ENCODE peak calls at places on chromosome 1, in five cellular contexts. D is brain microvascular endothelial cell, G is amniotic epithelial cell, L is T-helper 2 cell, F is naive B cell. U is an unnamed sample.

GRCh38 chr1:116557323-116557878 is 13.4 kb downstream of the CD58 start:
- DNase-seq in D (no peak), G (no peak), L (no peak), F (no peak), U (no peak)

GRCh38 chr1:234676103-234676594 is 66.2 kb upstream of the IRF2BP2 start:
- DNase-seq in D (peak), G (peak), L (peak), F (peak), U (peak)

GRCh38 chr1:87686137-87686490 is 357.4 kb downstream of the LMO4 start:
- DNase-seq in D (no peak), G (peak), L (no peak), F (no peak), U (no peak)

GRCh38 chr1:85494074-85494956 is 29.4 kb upstream of the DDAH1 start:
- DNase-seq in D (no peak), G (no peak), L (no peak), F (no peak), U (no peak)

GRCh38 chr1:85707267-85707989 is 805 bp downstream of the ZNHIT6 start:
- DNase-seq in D (no peak), G (no peak), L (no peak), F (no peak), U (peak)

GRCh38 chr1:19400189-19400588 is 85.2 kb downstream of the CAPZB start:
- DNase-seq in D (no peak), G (peak), L (no peak), F (no peak), U (no peak)

GRCh38 chr1:165884690-165885304 is 57.4 kb downstream of the UCK2 start:
- DNase-seq in D (no peak), G (no peak), L (no peak), F (no peak), U (no peak)

GRCh38 chr1:248740876-248741275 is 14.7 kb downstream of the LYPD8 start:
- DNase-seq in D (no peak), G (no peak), L (no peak), F (no peak), U (no peak)

GRCh38 chr1:218558411-218558810 is 213.3 kb downstream of the TGFB2 start:
- DNase-seq in D (no peak), G (no peak), L (no peak), F (no peak), U (no peak)

GRCh38 chr1:24210195-24210627 is 23.1 kb upstream of the IFNLR1 start:
- DNase-seq in D (no peak), G (no peak), L (no peak), F (no peak), U (no peak)

GRCh38 chr1:98403981-98404380 is 257.5 kb upstream of the SNX7 start:
- DNase-seq in D (no peak), G (no peak), L (no peak), F (no peak), U (no peak)

GRCh38 chr1:35844826-35845225 is 37.0 kb downstream of the AGO4 start:
- DNase-seq in D (no peak), G (no peak), L (no peak), F (no peak), U (no peak)

GRCh38 chr1:240018617-240019016 is 73.1 kb upstream of the FMN2 start:
- DNase-seq in D (no peak), G (no peak), L (no peak), F (no peak), U (no peak)

GRCh38 chr1:78511334-78511733 is 20.6 kb downstream of the PTGFR start:
- DNase-seq in D (no peak), G (no peak), L (no peak), F (no peak), U (no peak)

GRCh38 chr1:37325010-37325409 is 149.4 kb upstream of the ZC3H12A start:
- DNase-seq in D (no peak), G (no peak), L (no peak), F (no peak), U (no peak)

GRCh38 chr1:23963617-23964234 is 4.1 kb downstream of the PNRC2 start:
- DNase-seq in D (no peak), G (no peak), L (no peak), F (no peak), U (no peak)

GRCh38 chr1:39663559-39663958 is 8.3 kb downstream of the NT5C1A start:
- DNase-seq in D (no peak), G (no peak), L (no peak), F (no peak), U (no peak)

GRCh38 chr1:15411593-15412487 is 2.2 kb downstream of the EFHD2 start:
- DNase-seq in D (no peak), G (peak), L (no peak), F (peak), U (peak)

GRCh38 chr1:177571485-177572076 is 398.3 kb downstream of the SEC16B start:
- DNase-seq in D (no peak), G (no peak), L (no peak), F (no peak), U (peak)

GRCh38 chr1:33256701-33257387 is 552 bp downstream of the ZNF362 start:
- DNase-seq in D (peak), G (peak), L (peak), F (peak), U (peak)

GRCh38 chr1:29282135-29282923 is 46.0 kb downstream of the PTPRU start:
- DNase-seq in D (no peak), G (no peak), L (no peak), F (no peak), U (no peak)

GRCh38 chr1:25629836-25630235 is 13.2 kb downstream of the MAN1C1 start:
- DNase-seq in D (no peak), G (peak), L (no peak), F (no peak), U (peak)

GRCh38 chr1:202306535-202307345 is 35.0 kb downstream of the UBE2T start:
- DNase-seq in D (no peak), G (no peak), L (no peak), F (no peak), U (no peak)

GRCh38 chr1:119647228-119647733 is 785 bp downstream of the ZNF697 start:
- DNase-seq in D (no peak), G (no peak), L (no peak), F (no peak), U (no peak)

GRCh38 chr1:41437011-41437355 is 47.5 kb downstream of the EDN2 start:
- DNase-seq in D (no peak), G (no peak), L (no peak), F (no peak), U (no peak)

GRCh38 chr1:154941332-154941995 is 4.9 kb upstream of the PMVK start:
- DNase-seq in D (no peak), G (peak), L (no peak), F (no peak), U (peak)

GRCh38 chr1:41175546-41175945 is 66.6 kb downstream of the SCMH1 start:
- DNase-seq in D (peak), G (peak), L (no peak), F (no peak), U (peak)

GRCh38 chr1:229989591-229990248 is 77.3 kb upstream of the GALNT2 start:
- DNase-seq in D (no peak), G (no peak), L (no peak), F (no peak), U (no peak)

GRCh38 chr1:154405762-154406571 is 824 bp downstream of the IL6R start:
- DNase-seq in D (peak), G (peak), L (peak), F (peak), U (peak)

GRCh38 chr1:15950302-15950701 is 25.6 kb downstream of the ZBTB17 start:
- DNase-seq in D (no peak), G (no peak), L (no peak), F (no peak), U (no peak)

GRCh38 chr1:87084247-87084836 is 169.9 kb downstream of the HS2ST1 start:
- DNase-seq in D (no peak), G (peak), L (no peak), F (peak), U (peak)

GRCh38 chr1:27885620-27886352 is 13.4 kb downstream of the THEMIS2 start:
- DNase-seq in D (no peak), G (peak), L (no peak), F (no peak), U (no peak)

GRCh38 chr1:31183927-31184554 is 55.6 kb downstream of the NKAIN1 start:
- DNase-seq in D (peak), G (peak), L (no peak), F (peak), U (peak)

GRCh38 chr1:201599548-201599947 is 60.6 kb downstream of the NAV1 start:
- DNase-seq in D (no peak), G (no peak), L (no peak), F (no peak), U (no peak)

GRCh38 chr1:44170281-44170823 is 28.9 kb upstream of the KLF18 start:
- DNase-seq in D (no peak), G (peak), L (no peak), F (no peak), U (peak)

GRCh38 chr1:145707183-145707867 is at the start of gene PDZK1:
- DNase-seq in D (no peak), G (no peak), L (no peak), F (no peak), U (no peak)

U was measured in iris pigment epithelial cell.